ENCODE peak calls at places on chromosomes 6 and 20, in six cellular contexts. One of them, this sample, is unnamed.

GRCh38 chr20:44069203-44069931 is 117.6 kb downstream of the JPH2 start:
- DNase-seq in activated T-cell treated with anti-CD3 and anti-CD28 coated beads for 1 hour: peak
- DNase-seq in Peyer's patch: no peak
- DNase-seq in fibroblast of pulmonary artery: no peak
- DNase-seq in hypothalamus: no peak
- DNase-seq in amygdala: no peak
- DNase-seq in this sample: peak

GRCh38 chr20:18835850-18836249 is 22.3 kb downstream of the SCP2D1 start:
- DNase-seq in activated T-cell treated with anti-CD3 and anti-CD28 coated beads for 1 hour: no peak
- DNase-seq in Peyer's patch: no peak
- DNase-seq in fibroblast of pulmonary artery: no peak
- DNase-seq in hypothalamus: no peak
- DNase-seq in amygdala: no peak
- DNase-seq in this sample: no peak

GRCh38 chr6:39005774-39006173 is 42.8 kb upstream of the GLP1R start:
- DNase-seq in activated T-cell treated with anti-CD3 and anti-CD28 coated beads for 1 hour: no peak
- DNase-seq in Peyer's patch: no peak
- DNase-seq in fibroblast of pulmonary artery: no peak
- DNase-seq in hypothalamus: no peak
- DNase-seq in amygdala: no peak
- DNase-seq in this sample: no peak

GRCh38 chr20:56626367-56627121 is 2.6 kb upstream of the TFAP2C start:
- DNase-seq in activated T-cell treated with anti-CD3 and anti-CD28 coated beads for 1 hour: no peak
- DNase-seq in Peyer's patch: no peak
- DNase-seq in fibroblast of pulmonary artery: no peak
- DNase-seq in hypothalamus: no peak
- DNase-seq in amygdala: no peak
- DNase-seq in this sample: no peak

GRCh38 chr6:5084787-5085637 is at the start of gene PPP1R3G:
- DNase-seq in activated T-cell treated with anti-CD3 and anti-CD28 coated beads for 1 hour: no peak
- DNase-seq in Peyer's patch: peak
- DNase-seq in fibroblast of pulmonary artery: peak
- DNase-seq in hypothalamus: peak
- DNase-seq in amygdala: no peak
- DNase-seq in this sample: no peak

GRCh38 chr6:123518441-123519190 is 118.1 kb downstream of the TRDN start:
- DNase-seq in activated T-cell treated with anti-CD3 and anti-CD28 coated beads for 1 hour: no peak
- DNase-seq in Peyer's patch: no peak
- DNase-seq in fibroblast of pulmonary artery: no peak
- DNase-seq in hypothalamus: no peak
- DNase-seq in amygdala: no peak
- DNase-seq in this sample: no peak

GRCh38 chr6:148945311-148946021 is 198.6 kb downstream of the UST start:
- DNase-seq in activated T-cell treated with anti-CD3 and anti-CD28 coated beads for 1 hour: no peak
- DNase-seq in Peyer's patch: no peak
- DNase-seq in fibroblast of pulmonary artery: no peak
- DNase-seq in hypothalamus: no peak
- DNase-seq in amygdala: no peak
- DNase-seq in this sample: no peak

GRCh38 chr6:170212956-170213636 is 77.8 kb downstream of the DLL1 start:
- DNase-seq in activated T-cell treated with anti-CD3 and anti-CD28 coated beads for 1 hour: no peak
- DNase-seq in Peyer's patch: peak
- DNase-seq in fibroblast of pulmonary artery: no peak
- DNase-seq in hypothalamus: no peak
- DNase-seq in amygdala: no peak
- DNase-seq in this sample: no peak

GRCh38 chr6:138007014-138007472 is 100.2 kb downstream of the PERP start:
- DNase-seq in activated T-cell treated with anti-CD3 and anti-CD28 coated beads for 1 hour: no peak
- DNase-seq in Peyer's patch: no peak
- DNase-seq in fibroblast of pulmonary artery: peak
- DNase-seq in hypothalamus: no peak
- DNase-seq in amygdala: no peak
- DNase-seq in this sample: no peak